ENCODE peak calls at places on chromosome 3, in four cellular contexts. Q is brain microvascular endothelial cell, W is GM13977, R is MCF 10A. U is an unnamed sample.

GRCh38 chr3:3783155-3783554 is 16.1 kb upstream of the LRRN1 start:
- DNase-seq in Q (no peak), W (no peak), R (no peak), U (no peak)

GRCh38 chr3:133547432-133548041 is 25.9 kb upstream of the CDV3 start:
- DNase-seq in Q (no peak), W (no peak), R (peak; percentile 47), U (no peak)

GRCh38 chr3:115239717-115240116 is 92.6 kb upstream of the ZBTB20 start:
- DNase-seq in Q (peak; percentile 99), W (no peak), R (peak; percentile 89), U (no peak)

GRCh38 chr3:133926736-133927542 is 31.3 kb upstream of the RAB6B start:
- DNase-seq in Q (no peak), W (no peak), R (no peak), U (peak; percentile 10)

GRCh38 chr3:71345429-71346027 is 238.0 kb downstream of the FOXP1 start:
- DNase-seq in Q (no peak), W (no peak), R (peak; percentile 18), U (no peak)

GRCh38 chr3:157436583-157437300 is at the start of gene PTX3:
- DNase-seq in Q (peak; percentile 84), W (peak; percentile 11), R (peak; percentile 83), U (no peak)

GRCh38 chr3:25246921-25247320 is 181.1 kb upstream of the RARB start:
- DNase-seq in Q (no peak), W (no peak), R (no peak), U (no peak)

GRCh38 chr3:11140054-11140712 is 14.1 kb upstream of the HRH1 start:
- DNase-seq in Q (no peak), W (no peak), R (peak; percentile 75), U (peak; percentile 56)

GRCh38 chr3:72223116-72223515 is 438.2 kb upstream of the PROK2 start:
- DNase-seq in Q (no peak), W (no peak), R (no peak), U (no peak)

GRCh38 chr3:14285526-14285925 is 106.9 kb downstream of the LSM3 start:
- DNase-seq in Q (no peak), W (no peak), R (no peak), U (no peak)

GRCh38 chr3:107514453-107514852 is 8.3 kb upstream of the BBX start:
- DNase-seq in Q (no peak), W (no peak), R (no peak), U (no peak)

GRCh38 chr3:11509175-11510000 is 134.3 kb downstream of the VGLL4 start:
- DNase-seq in Q (peak; percentile 89), W (no peak), R (peak; percentile 53), U (no peak)

GRCh38 chr3:98778852-98779379 is 15.8 kb downstream of the ST3GAL6 start:
- DNase-seq in Q (peak; percentile 98), W (no peak), R (peak; percentile 87), U (no peak)

GRCh38 chr3:197465996-197466549 is 89.7 kb downstream of the BDH1 start:
- DNase-seq in Q (peak; percentile 56), W (no peak), R (peak; percentile 81), U (no peak)

GRCh38 chr3:150000631-150001030 is 29.9 kb upstream of the PFN2 start:
- DNase-seq in Q (no peak), W (no peak), R (no peak), U (no peak)

GRCh38 chr3:29141197-29141911 is 139.5 kb upstream of the RBMS3 start:
- DNase-seq in Q (no peak), W (no peak), R (no peak), U (no peak)

GRCh38 chr3:70776081-70776480 is 463.6 kb upstream of the MDFIC2 start:
- DNase-seq in Q (no peak), W (no peak), R (no peak), U (no peak)

GRCh38 chr3:42685891-42686820 is 819 bp downstream of the KLHL40 start:
- DNase-seq in Q (no peak), W (no peak), R (no peak), U (no peak)

GRCh38 chr3:94524102-94524922 is 461.5 kb downstream of the NSUN3 start:
- DNase-seq in Q (no peak), W (no peak), R (no peak), U (no peak)

GRCh38 chr3:15932348-15933300 is 134.8 kb upstream of the ANKRD28 start:
- DNase-seq in Q (no peak), W (no peak), R (no peak), U (no peak)

GRCh38 chr3:13537926-13538325 is 11.0 kb upstream of the FBLN2 start:
- DNase-seq in Q (peak; percentile 97), W (no peak), R (peak; percentile 80), U (no peak)

GRCh38 chr3:150538324-150539208 is 7.7 kb downstream of the SERP1 start:
- DNase-seq in Q (no peak), W (no peak), R (no peak), U (no peak)

GRCh38 chr3:162217603-162218002 is 721.0 kb downstream of the OTOL1 start:
- DNase-seq in Q (no peak), W (no peak), R (no peak), U (no peak)

GRCh38 chr3:69671082-69671952 is 67.9 kb upstream of the MITF start:
- DNase-seq in Q (peak; percentile 48), W (peak; percentile 55), R (peak; percentile 67), U (peak; percentile 44)

GRCh38 chr3:188578579-188579363 is 424.8 kb downstream of the LPP start:
- DNase-seq in Q (peak; percentile 73), W (no peak), R (peak; percentile 73), U (no peak)

GRCh38 chr3:20160230-20160629 is 25.8 kb downstream of the SGO1 start:
- DNase-seq in Q (no peak), W (no peak), R (no peak), U (no peak)

GRCh38 chr3:17151598-17152373 is 267.0 kb downstream of the PLCL2 start:
- DNase-seq in Q (peak; percentile 43), W (peak; percentile 87), R (no peak), U (peak; percentile 88)
- TF ChIP-seq CTCF in Q (no peak), W (no peak), R (no peak), U (no peak)

GRCh38 chr3:158789592-158789991 is 12.3 kb upstream of the MFSD1 start:
- DNase-seq in Q (peak; percentile 83), W (no peak), R (peak; percentile 55), U (no peak)
- TF ChIP-seq CTCF in Q (peak; percentile 70), W (peak; percentile 49), R (peak; percentile 34), U (peak; percentile 54)

DNA sequence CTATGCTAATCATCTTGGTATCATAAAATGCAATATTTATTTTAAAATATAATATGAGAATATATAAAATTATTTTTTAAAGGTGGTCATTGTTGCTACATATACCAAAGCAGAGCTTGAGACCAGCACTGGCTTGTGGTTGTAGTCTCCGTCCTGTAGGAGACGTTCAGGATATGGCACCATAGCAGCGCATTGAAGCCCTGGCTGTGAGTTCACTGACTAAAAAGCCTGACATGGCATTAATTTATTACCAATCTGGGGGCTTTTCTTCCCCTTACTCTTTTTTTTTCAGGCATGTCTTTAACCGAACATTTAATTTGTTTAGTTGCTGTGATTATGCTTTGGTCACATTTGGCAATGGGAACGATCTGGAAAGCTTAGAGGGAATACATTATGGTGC is 108.6 kb downstream of the ZIC4 start:
- DNase-seq in Q (no peak), W (no peak), R (no peak), U (no peak)
- TF ChIP-seq CTCF in Q (no peak), W (no peak), R (no peak), U (no peak)

DNA sequence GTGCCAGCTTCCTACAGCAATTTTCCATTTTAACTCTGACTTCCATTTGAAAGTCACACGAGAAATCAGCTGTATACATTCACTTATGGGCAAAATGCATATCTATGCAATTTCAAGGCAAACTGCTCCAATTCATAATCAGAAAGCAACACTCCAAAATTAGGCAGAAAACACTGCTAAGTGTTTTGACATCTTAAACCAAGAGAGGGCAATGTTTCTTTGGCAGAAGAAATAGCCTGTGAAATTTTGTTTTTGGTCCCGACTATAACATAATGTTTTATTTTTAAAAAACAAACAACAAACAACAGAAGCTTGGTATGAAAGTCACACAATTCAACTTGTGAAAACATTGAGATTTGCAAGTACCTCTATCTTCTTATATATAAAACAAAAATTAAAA is 42.6 kb downstream of the GOLIM4 start:
- DNase-seq in Q (no peak), W (no peak), R (no peak), U (no peak)
- TF ChIP-seq CTCF in Q (no peak), W (peak; percentile 39), R (peak; percentile 12), U (peak; percentile 30)

DNA sequence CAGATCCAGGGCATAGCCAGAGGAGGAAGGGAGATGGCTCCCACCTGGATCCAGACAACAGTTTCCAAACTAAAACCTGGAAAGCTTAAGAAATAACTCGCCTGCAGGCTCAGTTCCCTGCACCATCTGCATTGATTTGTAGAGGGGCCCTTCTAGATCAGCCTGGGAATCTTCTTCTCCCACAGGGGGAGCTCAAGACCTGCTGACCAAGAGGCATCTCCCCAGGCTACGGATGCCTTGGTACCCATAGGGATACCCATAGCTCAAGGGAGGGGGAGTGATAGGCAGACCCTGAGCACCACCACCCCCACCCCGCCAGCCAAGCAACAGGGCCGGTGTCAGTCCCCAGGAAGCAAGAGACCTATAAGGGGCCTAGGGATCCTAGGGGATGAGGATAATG is 28.0 kb upstream of the DCLK3 start:
- DNase-seq in Q (peak; percentile 43), W (peak; percentile 22), R (peak; percentile 51), U (peak; percentile 31)
- TF ChIP-seq CTCF in Q (peak; percentile 78), W (peak; percentile 42), R (peak; percentile 53), U (peak; percentile 51)